ENCODE peak calls at places on chromosomes 7 and 10, in five cellular contexts. Q is adrenal gland, X is colonic mucosa, B is fibroblast of lung, J is neuronal stem cell. F is an unnamed sample. For H3K4me1, the result is how much of the 10 kb centered on the place peaks cover.

GRCh38 chr10:127827354-127828140 is 65.2 kb downstream of the CLRN3 start:
- DNase-seq in X (no peak), Q (no peak), B (no peak), J (no peak), F (no peak)

GRCh38 chr7:107118109-107118900 is 50.5 kb upstream of the HBP1 start:
- DNase-seq in Q (no peak), X (no peak), B (peak), J (no peak), F (no peak)

GRCh38 chr10:11799736-11800080 is 23.4 kb upstream of the PROSER2 start:
- DNase-seq in Q (no peak), X (no peak), J (no peak), B (no peak), F (no peak)

GRCh38 chr7:149642579-149642978 is 130.8 kb downstream of the ZNF467 start:
- DNase-seq in X (no peak), B (no peak), J (no peak), Q (no peak), F (no peak)

GRCh38 chr10:8137726-8138125 is 83.2 kb downstream of the GATA3 start:
- DNase-seq in X (no peak), B (no peak), Q (no peak), J (no peak), F (no peak)

GRCh38 chr7:54782829-54783228 is 23.8 kb upstream of the SEC61G start:
- DNase-seq in B (no peak), Q (no peak), X (no peak), J (no peak), F (no peak)

GRCh38 chr7:149529136-149529718 is 31.6 kb upstream of the ZNF746 start:
- DNase-seq in Q (no peak), J (no peak), X (no peak), B (peak), F (no peak)

GRCh38 chr10:6962576-6962975 is 382.5 kb upstream of the PRKCQ start:
- DNase-seq in J (no peak), B (no peak), Q (no peak), X (no peak), F (no peak)

GRCh38 chr7:38410056-38410455 is 136.6 kb upstream of the TARP start:
- DNase-seq in B (no peak), Q (no peak), J (no peak), X (no peak), F (no peak)

GRCh38 chr7:26553582-26553981 is 261.9 kb downstream of the SNX10 start:
- DNase-seq in Q (no peak), X (no peak), J (no peak), B (no peak), F (no peak)

GRCh38 chr7:140160308-140160707 is 16.5 kb downstream of the KDM7A start:
- DNase-seq in Q (no peak), B (peak), J (no peak), X (no peak), F (no peak)

GRCh38 chr10:69716711-69717560 is 84.8 kb upstream of the COL13A1 start:
- DNase-seq in X (peak), Q (peak), B (peak), J (peak), F (no peak)

GRCh38 chr7:102912742-102913141 is at the start of gene LRRC17:
- DNase-seq in B (peak), Q (no peak), J (no peak), X (no peak), F (no peak)

GRCh38 chr7:7159063-7159645 is 23.2 kb upstream of the C1GALT1 start:
- DNase-seq in X (no peak), Q (no peak), J (no peak), B (no peak), F (no peak)

GRCh38 chr7:128135275-128136214 is 104.3 kb upstream of the LRRC4 start:
- DNase-seq in J (peak), Q (peak), B (peak), X (peak), F (no peak)

GRCh38 chr10:4131407-4132215 is 346.6 kb upstream of the KLF6 start:
- DNase-seq in X (no peak), B (peak), J (no peak), Q (no peak), F (no peak)

GRCh38 chr10:112810651-112811215 is 139.3 kb upstream of the TCF7L2 start:
- DNase-seq in B (peak), X (no peak), J (no peak), Q (no peak), F (no peak)

GRCh38 chr10:89805599-89806013 is 104.2 kb downstream of the KIF20B start:
- DNase-seq in Q (no peak), J (no peak), X (no peak), B (no peak), F (no peak)

GRCh38 chr7:128742206-128742605 is 3.0 kb downstream of the CALU start:
- DNase-seq in B (peak), J (no peak), Q (no peak), X (no peak), F (no peak)

GRCh38 chr7:36188266-36188665 is 35.2 kb downstream of the EEPD1 start:
- DNase-seq in X (no peak), Q (no peak), B (no peak), J (no peak), F (no peak)
- H3K4me1 ChIP-seq in X (under half), Q (under half), B (under half), J (under half), F (under half)

DNA sequence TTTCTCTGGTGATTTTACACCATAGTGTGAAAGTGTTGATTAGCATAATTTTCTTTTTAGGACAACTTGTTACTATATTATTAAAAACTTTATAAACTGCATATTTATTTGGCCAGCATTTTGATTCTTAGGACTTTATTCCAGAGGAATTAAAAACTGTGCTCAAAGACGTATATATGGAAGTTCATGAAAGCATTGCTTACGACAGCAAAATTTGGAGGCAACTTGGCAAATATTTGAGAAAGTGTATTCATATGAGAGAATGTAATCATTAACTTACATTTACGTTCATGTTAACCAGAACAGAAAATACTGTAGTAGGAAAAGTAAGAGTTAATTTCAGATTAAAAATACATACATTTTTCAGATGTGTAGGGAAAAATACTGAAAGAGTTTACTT is 203.1 kb downstream of the JCAD start:
- DNase-seq in X (no peak), Q (no peak), B (no peak), J (no peak), F (no peak)
- H3K4me1 ChIP-seq in X (under half), Q (under half), B (under half), J (under half), F (under half)

GRCh38 chr7:106102387-106102966 is 9.6 kb downstream of the SYPL1 start:
- DNase-seq in Q (no peak), B (peak), J (no peak), X (no peak), F (no peak)
- H3K4me1 ChIP-seq in Q (under half), B (under half), J (under half), X (under half), F (under half)

GRCh38 chr10:132454296-132455198 is 57.5 kb downstream of the PWWP2B start:
- DNase-seq in B (no peak), J (no peak), X (no peak), Q (no peak), F (no peak)
- H3K4me1 ChIP-seq in B (under half), J (under half), X (under half), Q (under half), F (under half)

F was measured in iPS DF 6.9.